ENCODE peak calls at places on chromosomes 12 and 14, in five cellular contexts. One of them, this sample, is unnamed.

GRCh38 chr12:96140110-96140509 is 54.1 kb upstream of the ELK3 start:
- DNase-seq in cardiac septum: no peak
- DNase-seq in glomerular endothelial cell: no peak
- DNase-seq in non-pigmented ciliary epithelial cell: peak
- DNase-seq in activated gamma-delta T cell treated with Interleukin-2 at 50 U/mL for 16 hours: no peak
- DNase-seq in this sample: no peak

GRCh38 chr12:114411081-114411836 is 5.3 kb upstream of the TBX5 start:
- DNase-seq in cardiac septum: no peak
- DNase-seq in glomerular endothelial cell: no peak
- DNase-seq in non-pigmented ciliary epithelial cell: no peak
- DNase-seq in activated gamma-delta T cell treated with Interleukin-2 at 50 U/mL for 16 hours: no peak
- DNase-seq in this sample: no peak

GRCh38 chr12:8995021-8995775 is 5.9 kb downstream of the KLRG1 start:
- DNase-seq in cardiac septum: no peak
- DNase-seq in glomerular endothelial cell: no peak
- DNase-seq in non-pigmented ciliary epithelial cell: no peak
- DNase-seq in activated gamma-delta T cell treated with Interleukin-2 at 50 U/mL for 16 hours: no peak
- DNase-seq in this sample: no peak

GRCh38 chr12:12976366-12976765 is 23.7 kb downstream of the HEBP1 start:
- DNase-seq in cardiac septum: no peak
- DNase-seq in glomerular endothelial cell: no peak
- DNase-seq in non-pigmented ciliary epithelial cell: peak
- DNase-seq in activated gamma-delta T cell treated with Interleukin-2 at 50 U/mL for 16 hours: no peak
- DNase-seq in this sample: no peak

GRCh38 chr12:45284096-45284901 is 68.4 kb downstream of the ANO6 start:
- DNase-seq in cardiac septum: no peak
- DNase-seq in glomerular endothelial cell: no peak
- DNase-seq in non-pigmented ciliary epithelial cell: peak
- DNase-seq in activated gamma-delta T cell treated with Interleukin-2 at 50 U/mL for 16 hours: no peak
- DNase-seq in this sample: no peak

GRCh38 chr14:105073720-105074600 is 8.7 kb upstream of the GPR132 start:
- DNase-seq in cardiac septum: no peak
- DNase-seq in glomerular endothelial cell: no peak
- DNase-seq in non-pigmented ciliary epithelial cell: no peak
- DNase-seq in activated gamma-delta T cell treated with Interleukin-2 at 50 U/mL for 16 hours: no peak
- DNase-seq in this sample: no peak

GRCh38 chr12:94545937-94546771 is 86.5 kb upstream of the CEP83 start:
- DNase-seq in cardiac septum: no peak
- DNase-seq in glomerular endothelial cell: no peak
- DNase-seq in non-pigmented ciliary epithelial cell: peak
- DNase-seq in activated gamma-delta T cell treated with Interleukin-2 at 50 U/mL for 16 hours: no peak
- DNase-seq in this sample: peak

GRCh38 chr12:2751230-2751629 is 43.5 kb upstream of the FKBP4 start:
- DNase-seq in cardiac septum: peak
- DNase-seq in glomerular endothelial cell: no peak
- DNase-seq in non-pigmented ciliary epithelial cell: no peak
- DNase-seq in activated gamma-delta T cell treated with Interleukin-2 at 50 U/mL for 16 hours: no peak
- DNase-seq in this sample: no peak

GRCh38 chr12:124913474-124914391 is 717 bp downstream of the UBC start:
- DNase-seq in cardiac septum: peak
- DNase-seq in glomerular endothelial cell: no peak
- DNase-seq in non-pigmented ciliary epithelial cell: no peak
- DNase-seq in activated gamma-delta T cell treated with Interleukin-2 at 50 U/mL for 16 hours: peak
- DNase-seq in this sample: no peak